ENCODE peak calls at places on chromosomes 2 and 18, in nine cellular contexts. Q is NCI-H2029 treated with DMSO at 0.1 percent for 48 hours, X is left cardiac atrium, T is osteocyte, O is Kasumi-1, J is GM12892, H is substantia nigra, I is breast epithelium, F is endodermal cell. E is an unnamed sample.

GRCh38 chr18:45836242-45837215 is 11.1 kb downstream of the SIGLEC15 start:
- DNase-seq in Q (no peak), X (no peak), T (no peak), O (no peak), J (no peak), H (no peak), I (no peak), F (no peak), E (no peak)

GRCh38 chr2:27800856-27801255 is 29.3 kb downstream of the MRPL33 start:
- DNase-seq in Q (no peak), X (no peak), T (no peak), O (no peak), J (no peak), H (no peak), I (no peak), F (no peak), E (no peak)

GRCh38 chr2:174013310-174013751 is 48.2 kb upstream of the SP3 start:
- DNase-seq in Q (no peak), X (peak), T (no peak), O (no peak), J (no peak), H (no peak), I (peak), F (no peak), E (no peak)

GRCh38 chr2:103991591-103991990 is 862.3 kb upstream of the POU3F3 start:
- DNase-seq in Q (no peak), X (no peak), T (no peak), O (peak), J (no peak), H (no peak), I (no peak), F (no peak), E (no peak)

GRCh38 chr2:100786297-100786658 is 33.7 kb upstream of the NPAS2 start:
- DNase-seq in Q (peak), X (peak), T (no peak), O (no peak), J (no peak), H (no peak), I (peak), F (no peak), E (no peak)

GRCh38 chr2:129935118-129935517 is 44.3 kb upstream of the RAB6C start:
- DNase-seq in Q (no peak), X (no peak), T (no peak), O (no peak), J (no peak), H (no peak), I (no peak), F (peak), E (no peak)

GRCh38 chr18:48453330-48454063 is 44.3 kb upstream of the ZBTB7C start:
- DNase-seq in Q (no peak), X (no peak), T (no peak), O (no peak), J (no peak), H (no peak), I (peak), F (no peak), E (no peak)

GRCh38 chr2:160427629-160428424 is 65.8 kb downstream of the RBMS1 start:
- DNase-seq in Q (no peak), X (no peak), T (no peak), O (peak), J (no peak), H (no peak), I (peak), F (no peak), E (no peak)